ENCODE peak calls at places on chromosome 16, in four cellular contexts. Y is HCT116, A is HepG2, D is H1. P is an unnamed sample.
A peak's percentile ranks its signal among the peaks of the same experiment; 100 is the strongest.

GRCh38 chr16:3112058-3112880 is at the start of gene ZNF205:
- DNase-seq in Y (no peak), A (peak; percentile 70), D (no peak), P (no peak)

GRCh38 chr16:10584956-10585561 is 4.7 kb upstream of the EMP2 start:
- DNase-seq in Y (no peak), A (no peak), D (no peak), P (no peak)

GRCh38 chr16:89564476-89565255 is 4.2 kb downstream of the RPL13 start:
- DNase-seq in Y (no peak), A (peak; percentile 53), D (no peak), P (no peak)

GRCh38 chr16:87320510-87321227 is 3.5 kb upstream of the C16orf95 start:
- DNase-seq in Y (no peak), A (no peak), D (no peak), P (no peak)

GRCh38 chr16:77782694-77783093 is 5.7 kb upstream of the VAT1L start:
- DNase-seq in Y (peak; percentile 7), A (peak; percentile 49), D (no peak), P (no peak)

GRCh38 chr16:77951788-77952187 is 70.6 kb upstream of the CLEC3A start:
- DNase-seq in Y (peak; percentile 18), A (peak; percentile 50), D (no peak), P (no peak)

GRCh38 chr16:55376567-55377167 is 52.7 kb downstream of the IRX6 start:
- DNase-seq in Y (no peak), A (no peak), D (no peak), P (no peak)

GRCh38 chr16:47477680-47478079 is 16.5 kb downstream of the PHKB start:
- DNase-seq in Y (no peak), A (no peak), D (no peak), P (no peak)

GRCh38 chr16:54965464-54965863 is 34.8 kb downstream of the IRX5 start:
- DNase-seq in Y (no peak), A (no peak), D (no peak), P (no peak)

GRCh38 chr16:89039756-89040155 is 53.9 kb upstream of the ACSF3 start:
- DNase-seq in Y (no peak), A (no peak), D (no peak), P (no peak)

GRCh38 chr16:79768594-79768993 is 168.1 kb upstream of the MAF start:
- DNase-seq in Y (no peak), A (no peak), D (no peak), P (no peak)

GRCh38 chr16:66416136-66416535 is 11.0 kb upstream of the BEAN1 start:
- DNase-seq in Y (no peak), A (no peak), D (no peak), P (no peak)

GRCh38 chr16:27175888-27176287 is 27.4 kb upstream of the KDM8 start:
- DNase-seq in Y (no peak), A (no peak), D (no peak), P (no peak)

GRCh38 chr16:87757841-87758426 is 7.9 kb downstream of the KLHDC4 start:
- DNase-seq in Y (no peak), A (no peak), D (no peak), P (no peak)

GRCh38 chr16:7268182-7268581 is 64.5 kb upstream of the RBFOX1 start:
- DNase-seq in Y (no peak), A (peak; percentile 44), D (peak; percentile 41), P (peak; percentile 54)

GRCh38 chr16:17921357-17921978 is 415.1 kb downstream of the NPIPA8 start:
- DNase-seq in Y (peak; percentile 48), A (peak; percentile 64), D (peak; percentile 34), P (peak; percentile 58)

GRCh38 chr16:28052274-28053128 is 11.0 kb downstream of the GSG1L start:
- DNase-seq in Y (no peak), A (no peak), D (no peak), P (no peak)

GRCh38 chr16:80387308-80387921 is 153.4 kb upstream of the DYNLRB2 start:
- DNase-seq in Y (no peak), A (no peak), D (no peak), P (no peak)

GRCh38 chr16:64615647-64616280 is 506.1 kb downstream of the CDH11 start:
- DNase-seq in Y (no peak), A (no peak), D (peak; percentile 19), P (peak; percentile 79)

GRCh38 chr16:11354733-11355574 is 9.7 kb downstream of the RMI2 start:
- DNase-seq in Y (no peak), A (no peak), D (no peak), P (no peak)

GRCh38 chr16:84725481-84726078 is 25.8 kb downstream of the USP10 start:
- DNase-seq in Y (no peak), A (no peak), D (no peak), P (no peak)

GRCh38 chr16:19113577-19114358 is at the start of gene ITPRIPL2:
- DNase-seq in Y (peak; percentile 79), A (peak; percentile 67), D (no peak), P (no peak)

GRCh38 chr16:3401719-3402397 is 843 bp downstream of the ZNF174 start:
- DNase-seq in Y (no peak), A (peak; percentile 18), D (no peak), P (no peak)

GRCh38 chr16:68987734-68988457 is 117.6 kb upstream of the HAS3 start:
- DNase-seq in Y (no peak), A (no peak), D (no peak), P (no peak)

GRCh38 chr16:88783391-88784073 is 1.5 kb downstream of the PIEZO1 start:
- DNase-seq in Y (no peak), A (no peak), D (no peak), P (no peak)

GRCh38 chr16:69366431-69366830 is 14.8 kb upstream of the TMED6 start:
- DNase-seq in Y (no peak), A (no peak), D (no peak), P (no peak)

GRCh38 chr16:55272787-55273186 is 51.2 kb upstream of the IRX6 start:
- DNase-seq in Y (no peak), A (no peak), D (no peak), P (no peak)

GRCh38 chr16:88479795-88480760 is 27.0 kb downstream of the ZFPM1 start:
- DNase-seq in Y (no peak), A (no peak), D (no peak), P (no peak)

GRCh38 chr16:84013787-84014569 is 28.6 kb downstream of the SLC38A8 start:
- DNase-seq in Y (peak; percentile 100), A (peak; percentile 94), D (peak; percentile 100), P (peak; percentile 99)

GRCh38 chr16:8660841-8661301 is 13.5 kb upstream of the ABAT start:
- DNase-seq in Y (peak; percentile 62), A (peak; percentile 71), D (peak; percentile 67), P (peak; percentile 66)

GRCh38 chr16:50301626-50302471 is 35.5 kb downstream of the ADCY7 start:
- DNase-seq in Y (no peak), A (no peak), D (no peak), P (no peak)

GRCh38 chr16:79434097-79434496 is 166.4 kb downstream of the MAF start:
- DNase-seq in Y (no peak), A (no peak), D (no peak), P (no peak)

GRCh38 chr16:12082207-12082606 is 105.7 kb downstream of the SNX29 start:
- DNase-seq in Y (no peak), A (no peak), D (no peak), P (no peak)

GRCh38 chr16:15652293-15653001 is 2.4 kb downstream of the NDE1 start:
- DNase-seq in Y (no peak), A (no peak), D (no peak), P (no peak)

GRCh38 chr16:79717324-79717848 is 116.8 kb upstream of the MAF start:
- DNase-seq in Y (no peak), A (no peak), D (no peak), P (no peak)

GRCh38 chr16:27149986-27150385 is 53.3 kb upstream of the KDM8 start:
- DNase-seq in Y (no peak), A (no peak), D (no peak), P (no peak)

GRCh38 chr16:25135239-25135878 is 23.8 kb downstream of the LCMT1 start:
- DNase-seq in Y (no peak), A (peak; percentile 25), D (no peak), P (no peak)
- TF ChIP-seq YY1 in Y (no peak), A (no peak), D (no peak), P (no peak)

DNA sequence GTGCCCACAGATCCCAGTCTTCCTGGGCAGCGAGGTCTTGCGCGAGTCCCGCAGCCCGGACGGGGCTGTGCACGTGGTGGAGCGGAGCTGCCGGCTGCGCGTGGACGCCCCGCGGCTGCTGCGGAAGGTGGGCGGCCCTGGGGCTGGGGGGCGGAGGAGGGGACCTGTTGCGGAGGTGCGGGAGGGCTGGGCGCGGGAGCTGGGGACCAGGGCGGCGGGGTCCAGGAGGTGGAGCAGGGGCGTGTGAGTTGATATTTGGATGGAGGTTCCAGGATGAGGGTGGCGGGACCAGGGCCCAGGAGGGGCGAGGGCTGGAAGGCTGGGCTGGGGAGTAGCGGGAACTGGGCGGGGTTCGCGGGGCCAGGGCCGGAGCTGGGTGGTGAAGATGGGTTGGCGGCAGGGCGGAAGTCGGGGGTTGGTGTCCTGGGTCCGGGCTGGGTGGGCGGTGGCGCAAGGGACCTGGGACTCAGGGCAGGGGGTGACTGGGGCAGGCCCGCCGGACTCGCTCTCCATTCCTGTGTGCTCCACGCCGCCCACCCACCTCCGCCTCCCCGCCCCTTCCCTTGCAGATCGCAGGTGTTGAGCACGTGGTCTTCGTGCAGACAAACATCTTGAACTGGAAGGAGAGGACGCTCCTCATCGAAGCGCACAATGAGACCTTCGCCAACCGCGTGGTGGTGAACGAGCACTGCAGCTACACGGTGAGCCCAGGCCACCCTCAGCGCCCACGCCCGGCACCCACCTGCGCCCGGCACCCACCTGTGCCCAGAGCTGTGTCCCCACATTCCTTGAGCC is 29.6 kb downstream of the SEC14L5 start:
- DNase-seq in Y (no peak), A (no peak), D (no peak), P (no peak)
- TF ChIP-seq YY1 in Y (no peak), A (no peak), D (no peak), P (no peak)

DNA sequence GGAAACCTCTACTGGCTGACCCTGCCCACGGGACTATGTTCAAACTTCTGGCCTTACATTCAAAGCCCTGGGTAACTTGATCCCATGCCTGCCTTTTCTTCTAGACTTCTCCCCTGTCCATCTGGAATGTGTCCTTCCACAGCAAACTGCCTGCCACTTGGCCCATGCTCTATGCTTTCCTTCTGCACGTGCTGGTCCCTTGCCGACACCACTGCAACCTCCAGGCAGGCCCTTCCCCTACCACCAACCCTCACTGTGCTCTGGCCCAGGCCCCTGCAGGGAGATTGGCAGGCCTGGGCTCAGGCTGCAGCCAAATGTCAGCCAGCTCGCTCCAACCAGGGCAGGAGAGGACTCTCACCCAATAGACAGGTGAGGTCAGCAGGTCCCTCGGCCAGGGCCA is 11.0 kb downstream of the HSD11B2 start:
- DNase-seq in Y (no peak), A (no peak), D (no peak), P (no peak)
- TF ChIP-seq YY1 in Y (no peak), A (no peak), D (no peak), P (no peak)

DNA sequence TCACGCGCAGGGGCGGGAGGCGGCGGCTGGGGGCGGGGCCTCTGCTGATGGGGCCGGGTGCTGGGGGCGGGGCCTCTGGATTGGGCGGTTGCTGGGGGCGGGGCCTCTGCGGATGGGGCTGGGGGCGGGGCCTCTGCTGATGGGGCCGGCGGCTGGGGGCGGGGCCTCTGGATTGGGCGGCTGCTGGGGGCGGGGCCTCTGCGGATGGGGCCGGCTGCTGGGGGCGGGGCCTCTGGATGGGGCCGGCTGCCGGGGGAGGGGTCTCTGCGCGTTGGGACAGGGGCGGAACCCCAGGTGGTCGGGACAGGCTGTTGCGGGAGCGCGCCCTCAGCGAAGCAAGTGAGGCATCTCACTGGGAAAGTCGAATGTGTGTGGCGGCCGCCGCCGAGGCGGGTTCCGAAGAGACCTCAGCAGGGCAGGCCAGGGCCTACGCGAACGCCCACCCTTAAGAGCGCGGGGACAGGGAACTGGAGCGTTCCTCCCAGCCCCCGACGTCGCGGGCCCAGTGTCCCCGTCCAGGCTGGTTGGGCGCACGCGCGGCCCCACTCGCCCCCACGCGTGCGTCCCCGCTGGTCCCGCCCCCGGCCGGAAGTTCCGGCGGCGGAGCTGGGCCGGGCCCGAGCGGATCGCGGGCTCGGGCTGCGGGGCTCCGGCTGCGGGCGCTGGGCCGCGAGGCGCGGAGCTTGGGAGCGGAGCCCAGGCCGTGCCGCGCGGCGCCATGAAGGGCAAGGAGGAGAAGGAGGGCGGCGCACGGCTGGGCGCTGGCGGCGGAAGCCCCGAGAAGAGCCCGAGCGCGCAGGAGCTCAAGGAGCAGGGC is at the start of gene STUB1:
- DNase-seq in Y (peak; percentile 48), A (peak; percentile 76), D (peak; percentile 64), P (peak; percentile 78)
- TF ChIP-seq YY1 in Y (no peak), A (no peak), D (no peak), P (no peak)

P was measured in NT2/D1.